ENCODE peak calls at places on chromosomes 5 and 9, in seven cellular contexts. C, N, I, D, S, O and P are unnamed samples.

GRCh38 chr9:131289301-131290038 is at the start of gene PLPP7:
- DNase-seq in C (peak), N (no peak), I (peak), D (no peak), S (no peak), O (peak), P (no peak)

GRCh38 chr5:64784451-64785025 is 15.8 kb downstream of the CWC27 start:
- DNase-seq in C (peak), N (peak), I (peak), D (peak), S (peak), O (peak), P (peak)

GRCh38 chr5:74261906-74262305 is 378.6 kb downstream of the ENC1 start:
- DNase-seq in C (peak), N (no peak), I (no peak), D (no peak), S (no peak), O (peak), P (peak)

GRCh38 chr9:7844283-7844682 is 44.7 kb upstream of the DMAC1 start:
- DNase-seq in C (peak), N (no peak), I (peak), D (no peak), S (no peak), O (no peak), P (no peak)

GRCh38 chr5:154163327-154163997 is 27.1 kb upstream of the GALNT10 start:
- DNase-seq in C (no peak), N (no peak), I (no peak), D (no peak), S (no peak), O (no peak), P (no peak)

GRCh38 chr5:79191457-79191856 is 44.5 kb upstream of the JMY start:
- DNase-seq in C (no peak), N (no peak), I (no peak), D (no peak), S (no peak), O (no peak), P (no peak)

GRCh38 chr9:85172001-85172978 is 502.8 kb downstream of the NTRK2 start:
- DNase-seq in C (no peak), N (no peak), I (no peak), D (no peak), S (no peak), O (no peak), P (no peak)

GRCh38 chr9:120742951-120743416 is 28.7 kb upstream of the MEGF9 start:
- DNase-seq in C (peak), N (no peak), I (no peak), D (no peak), S (no peak), O (no peak), P (no peak)

GRCh38 chr5:111146053-111146452 is 53.9 kb downstream of the WDR36 start:
- DNase-seq in C (no peak), N (no peak), I (no peak), D (no peak), S (no peak), O (no peak), P (no peak)

GRCh38 chr9:30996761-30997160 is 1387.7 kb upstream of the ACO1 start:
- DNase-seq in C (no peak), N (no peak), I (no peak), D (no peak), S (no peak), O (no peak), P (no peak)

GRCh38 chr9:86034863-86035734 is 64.3 kb downstream of the GOLM1 start:
- DNase-seq in C (peak), N (no peak), I (peak), D (no peak), S (no peak), O (no peak), P (no peak)

GRCh38 chr9:98774746-98775145 is 21.6 kb downstream of the ANKS6 start:
- DNase-seq in C (peak), N (no peak), I (no peak), D (no peak), S (no peak), O (no peak), P (no peak)

GRCh38 chr5:177557041-177557647 is 2.8 kb upstream of the FAM193B start:
- DNase-seq in C (peak), N (no peak), I (no peak), D (no peak), S (no peak), O (no peak), P (peak)

GRCh38 chr9:123265833-123266232 is 2.6 kb downstream of the STRBP start:
- DNase-seq in C (no peak), N (no peak), I (no peak), D (no peak), S (no peak), O (no peak), P (no peak)

GRCh38 chr5:180523629-180524466 is 29.7 kb downstream of the CNOT6 start:
- DNase-seq in C (no peak), N (no peak), I (peak), D (no peak), S (no peak), O (no peak), P (no peak)

GRCh38 chr5:15722305-15722704 is 222.3 kb downstream of the FBXL7 start:
- DNase-seq in C (no peak), N (peak), I (no peak), D (no peak), S (no peak), O (no peak), P (no peak)

GRCh38 chr9:93962561-93963440 is 7.6 kb upstream of the BARX1 start:
- DNase-seq in C (peak), N (peak), I (peak), D (peak), S (peak), O (peak), P (peak)

GRCh38 chr5:123690821-123691220 is 178.8 kb downstream of the CSNK1G3 start:
- DNase-seq in C (peak), N (no peak), I (peak), D (no peak), S (no peak), O (no peak), P (no peak)

GRCh38 chr5:108924457-108924961 is 176.8 kb downstream of the FER start:
- DNase-seq in C (no peak), N (no peak), I (no peak), D (no peak), S (no peak), O (no peak), P (no peak)

GRCh38 chr5:123803359-123803758 is 291.4 kb downstream of the CSNK1G3 start:
- DNase-seq in C (no peak), N (no peak), I (no peak), D (no peak), S (no peak), O (no peak), P (no peak)

GRCh38 chr9:70031141-70031545 is 12.5 kb upstream of the MAMDC2 start:
- DNase-seq in C (peak), N (no peak), I (no peak), D (no peak), S (no peak), O (no peak), P (no peak)

GRCh38 chr5:15806613-15807012 is 306.6 kb downstream of the FBXL7 start:
- DNase-seq in C (no peak), N (no peak), I (no peak), D (no peak), S (no peak), O (no peak), P (no peak)

GRCh38 chr5:115087951-115088350 is 81.8 kb downstream of the TRIM36 start:
- DNase-seq in C (no peak), N (no peak), I (no peak), D (no peak), S (no peak), O (no peak), P (no peak)

GRCh38 chr5:171782332-171782966 is 3.2 kb upstream of the SMIM23 start:
- DNase-seq in C (no peak), N (no peak), I (no peak), D (no peak), S (no peak), O (no peak), P (no peak)

GRCh38 chr9:133163559-133164208 is at the start of gene GBGT1:
- DNase-seq in C (peak), N (peak), I (no peak), D (no peak), S (no peak), O (peak), P (no peak)

GRCh38 chr5:33120671-33121070 is 320.1 kb upstream of the TARS1 start:
- DNase-seq in C (peak), N (no peak), I (peak), D (no peak), S (peak), O (no peak), P (no peak)

GRCh38 chr5:31809037-31809910 is 170.3 kb downstream of the PDZD2 start:
- DNase-seq in C (peak), N (peak), I (peak), D (no peak), S (peak), O (peak), P (peak)

GRCh38 chr5:15420201-15420600 is 79.8 kb upstream of the FBXL7 start:
- DNase-seq in C (no peak), N (no peak), I (no peak), D (no peak), S (no peak), O (no peak), P (no peak)

GRCh38 chr9:127555830-127556820 is 56.0 kb upstream of the STXBP1 start:
- DNase-seq in C (peak), N (peak), I (peak), D (peak), S (peak), O (no peak), P (peak)

GRCh38 chr5:60549841-60550240 is 150.1 kb downstream of the DEPDC1B start:
- DNase-seq in C (no peak), N (no peak), I (no peak), D (no peak), S (no peak), O (no peak), P (no peak)

GRCh38 chr5:57770029-57770428 is 287.4 kb upstream of the ACTBL2 start:
- DNase-seq in C (no peak), N (no peak), I (no peak), D (no peak), S (no peak), O (no peak), P (no peak)

GRCh38 chr9:8718121-8718725 is 918.6 kb upstream of the DMAC1 start:
- DNase-seq in C (peak), N (no peak), I (peak), D (no peak), S (no peak), O (no peak), P (no peak)

GRCh38 chr9:120353501-120353900 is 226.5 kb downstream of the CDK5RAP2 start:
- DNase-seq in C (peak), N (no peak), I (no peak), D (no peak), S (no peak), O (no peak), P (peak)

GRCh38 chr5:116675628-116675910 is 100.9 kb upstream of the SEMA6A start:
- DNase-seq in C (peak), N (no peak), I (no peak), D (no peak), S (no peak), O (no peak), P (no peak)

GRCh38 chr5:35476046-35476445 is 141.6 kb upstream of the SPEF2 start:
- DNase-seq in C (no peak), N (no peak), I (no peak), D (no peak), S (no peak), O (no peak), P (no peak)

GRCh38 chr5:172509405-172509781 is 55.1 kb upstream of the SH3PXD2B start:
- DNase-seq in C (no peak), N (no peak), I (no peak), D (no peak), S (no peak), O (no peak), P (no peak)

GRCh38 chr9:110659891-110660541 is 8.6 kb upstream of the MUSK start:
- DNase-seq in C (peak), N (no peak), I (no peak), D (no peak), S (no peak), O (no peak), P (peak)

GRCh38 chr9:95370064-95370463 is 52.6 kb upstream of the FANCC start:
- DNase-seq in C (no peak), N (no peak), I (no peak), D (no peak), S (no peak), O (no peak), P (no peak)

GRCh38 chr5:116778611-116779010 is 204.0 kb upstream of the SEMA6A start:
- DNase-seq in C (no peak), N (no peak), I (no peak), D (no peak), S (no peak), O (no peak), P (no peak)